ENCODE peak calls at places on chromosomes 5 and 9, in five cellular contexts. U is H9, E is neuronal stem cell, O is H1, G is trophoblast cell. K is an unnamed sample.
A peak's percentile ranks its signal among the peaks of the same experiment; 100 is the strongest.

GRCh38 chr5:172370648-172371248 is 83.6 kb downstream of the SH3PXD2B start:
- DNase-seq in U (no peak), E (no peak), O (peak; percentile 76), G (peak; percentile 75), K (peak; percentile 56)

GRCh38 chr9:69397384-69398214 is 72.6 kb downstream of the ENTREP1 start:
- DNase-seq in U (no peak), E (no peak), O (no peak), G (no peak), K (no peak)

GRCh38 chr5:112109331-112109993 is 309.6 kb downstream of the EPB41L4A start:
- DNase-seq in U (peak; percentile 78), E (no peak), O (peak; percentile 57), G (peak; percentile 41), K (peak; percentile 40)

GRCh38 chr5:105840800-105841199 is 1829.9 kb downstream of the EFNA5 start:
- DNase-seq in U (no peak), E (no peak), O (no peak), G (no peak), K (no peak)

GRCh38 chr9:113302792-113303418 is at the start of gene RNF183:
- DNase-seq in U (peak; percentile 36), E (no peak), O (no peak), G (no peak), K (no peak)

GRCh38 chr9:87664153-87665060 is 61.5 kb upstream of the CTSL start:
- DNase-seq in U (peak; percentile 18), E (no peak), O (no peak), G (no peak), K (no peak)

GRCh38 chr5:156892864-156893263 is 42.8 kb downstream of the PPP1R2B start:
- DNase-seq in U (no peak), E (no peak), O (no peak), G (no peak), K (no peak)

GRCh38 chr9:78130853-78131252 is 99.2 kb upstream of the GNAQ start:
- DNase-seq in U (no peak), E (no peak), O (no peak), G (no peak), K (no peak)

GRCh38 chr9:16610538-16610937 is 259.9 kb downstream of the BNC2 start:
- DNase-seq in U (no peak), E (no peak), O (no peak), G (no peak), K (no peak)

GRCh38 chr9:108033976-108034964 is 544.7 kb upstream of the KLF4 start:
- DNase-seq in U (no peak), E (no peak), O (no peak), G (peak; percentile 54), K (peak; percentile 31)

GRCh38 chr9:112334319-112334828 is 955 bp upstream of the PTBP3 start:
- DNase-seq in U (no peak), E (no peak), O (no peak), G (no peak), K (peak; percentile 49)

GRCh38 chr9:4105183-4105582 is 194.7 kb downstream of the GLIS3 start:
- DNase-seq in U (no peak), E (no peak), O (no peak), G (no peak), K (no peak)

GRCh38 chr5:94362857-94363256 is 255.5 kb downstream of the KIAA0825 start:
- DNase-seq in U (no peak), E (no peak), O (no peak), G (no peak), K (no peak)

GRCh38 chr5:1723476-1723875 is 76.2 kb downstream of the MRPL36 start:
- DNase-seq in U (peak; percentile 15), E (no peak), O (peak; percentile 38), G (no peak), K (no peak)

GRCh38 chr5:157038568-157039187 is 20.2 kb downstream of the HAVCR1 start:
- DNase-seq in U (no peak), E (no peak), O (no peak), G (no peak), K (peak; percentile 48)

GRCh38 chr5:65753189-65753588 is 31.2 kb downstream of the NLN start:
- DNase-seq in U (no peak), E (no peak), O (no peak), G (no peak), K (no peak)

GRCh38 chr5:68762201-68762600 is 331.6 kb upstream of the SLC30A5 start:
- DNase-seq in U (no peak), E (no peak), O (no peak), G (no peak), K (no peak)

DNA sequence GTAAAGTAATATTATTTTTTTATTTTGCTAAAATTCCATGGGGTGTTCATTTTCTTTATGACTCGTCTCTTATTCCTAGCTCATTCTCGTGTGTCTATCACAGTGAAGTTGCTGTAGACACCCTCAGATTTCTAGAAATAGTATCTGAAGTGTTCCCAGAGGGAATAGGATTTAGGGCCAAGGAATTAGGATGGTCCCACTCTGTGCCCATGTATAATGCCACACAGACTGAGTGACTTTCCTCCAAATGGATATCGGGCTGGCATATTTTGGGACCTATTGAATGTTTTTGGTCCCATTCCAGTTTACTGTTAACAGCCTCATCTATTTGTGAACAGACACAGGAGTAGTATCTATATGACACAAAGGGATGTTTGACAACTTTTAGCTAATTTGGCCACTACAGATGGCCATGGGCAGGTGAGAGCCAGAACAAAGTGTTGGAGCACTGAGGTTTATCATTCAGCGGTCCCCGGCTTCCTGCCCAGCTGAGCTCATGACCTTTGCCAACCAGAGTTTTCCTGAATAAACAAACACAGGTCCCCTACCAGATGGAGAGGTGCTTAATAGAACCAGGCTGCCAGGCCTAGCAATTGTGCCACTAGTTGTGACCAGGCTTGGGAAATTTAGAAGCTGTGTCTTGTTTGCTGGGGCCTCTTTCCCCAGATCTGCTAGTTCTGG is 46.9 kb downstream of the MAP1B start:
- DNase-seq in U (no peak), E (no peak), O (no peak), G (no peak), K (peak; percentile 24)
- H3K79me1 ChIP-seq in U (peaks cover 3% of the 10 kb centered on the region), E (peaks cover 2% of the 10 kb centered on the region), O (no peaks in the 10 kb centered on the region), G (no peaks in the 10 kb centered on the region), K (peaks cover 34% of the 10 kb centered on the region)

GRCh38 chr9:70682337-70682736 is 267.9 kb upstream of the KLF9 start:
- DNase-seq in U (no peak), E (no peak), O (no peak), G (no peak), K (no peak)

GRCh38 chr9:70675868-70676370 is 261.5 kb upstream of the KLF9 start:
- DNase-seq in U (no peak), E (no peak), O (no peak), G (no peak), K (no peak)

GRCh38 chr9:70677336-70677735 is 262.9 kb upstream of the KLF9 start:
- DNase-seq in U (no peak), E (no peak), O (no peak), G (no peak), K (no peak)

GRCh38 chr9:70678153-70678552 is 263.7 kb upstream of the KLF9 start:
- DNase-seq in U (no peak), E (no peak), O (no peak), G (no peak), K (no peak)

GRCh38 chr9:70679845-70680244 is 265.4 kb upstream of the KLF9 start:
- DNase-seq in U (no peak), E (no peak), O (no peak), G (no peak), K (no peak)
- H4K8ac ChIP-seq in U (no peak overlapping the region), E (no peak overlapping the region), O (no peak overlapping the region), G (no peak overlapping the region), K (no peak overlapping the region)

GRCh38 chr9:133420392-133420827 is 1.8 kb upstream of the ADAMTS13 start:
- DNase-seq in U (no peak), E (no peak), O (no peak), G (no peak), K (peak; percentile 10)
- H2BK12ac ChIP-seq in U (no peak overlapping the region), E (no peak overlapping the region), O (peak overlapping the region; percentile 50), G (no peak overlapping the region), K (no peak overlapping the region)

GRCh38 chr5:135388860-135389435 is 10.1 kb downstream of the MACROH2A1 start:
- DNase-seq in U (no peak), E (no peak), O (no peak), G (peak; percentile 71), K (no peak)
- H3K79me1 ChIP-seq in U (no peaks in the 10 kb centered on the region), E (peaks cover 23% of the 10 kb centered on the region), O (peaks cover 18% of the 10 kb centered on the region), G (peaks cover 10% of the 10 kb centered on the region), K (peaks cover 18% of the 10 kb centered on the region)

GRCh38 chr5:150781706-150782614 is 3.4 kb downstream of the SMIM3 start:
- DNase-seq in U (peak; percentile 87), E (no peak), O (no peak), G (no peak), K (peak; percentile 99)

GRCh38 chr5:150779397-150780179 is 1.0 kb downstream of the SMIM3 start:
- DNase-seq in U (peak; percentile 93), E (no peak), O (no peak), G (no peak), K (peak; percentile 41)

GRCh38 chr5:150780180-150780692 is 1.7 kb downstream of the SMIM3 start:
- DNase-seq in U (no peak), E (no peak), O (no peak), G (peak; percentile 28), K (peak; percentile 96)

GRCh38 chr5:150782850-150783249 is 4.3 kb downstream of the SMIM3 start:
- DNase-seq in U (no peak), E (no peak), O (no peak), G (no peak), K (no peak)

GRCh38 chr5:150780816-150781221 is 2.3 kb downstream of the SMIM3 start:
- DNase-seq in U (no peak), E (no peak), O (no peak), G (no peak), K (peak; percentile 84)
- H4K8ac ChIP-seq in U (no peak overlapping the region), E (no peak overlapping the region), O (no peak overlapping the region), G (no peak overlapping the region), K (no peak overlapping the region)

GRCh38 chr9:129110740-129111142 is at the start of gene CRAT:
- DNase-seq in U (peak; percentile 97), E (peak; percentile 90), O (peak; percentile 93), G (peak; percentile 93), K (peak; percentile 94)
- H2BK12ac ChIP-seq in U (no peak within 1 kb of the TSS), E (no peak within 1 kb of the TSS), O (peak within 1 kb of the TSS; percentile 94), G (peak within 1 kb of the TSS; percentile 43), K (peak within 1 kb of the TSS; percentile 7)

GRCh38 chr9:37974506-37975173 is 70.7 kb upstream of the SLC25A51 start:
- DNase-seq in U (no peak), E (no peak), O (no peak), G (peak; percentile 78), K (peak; percentile 70)
- H3K79me1 ChIP-seq in U (no peaks in the 10 kb centered on the region), E (no peaks in the 10 kb centered on the region), O (no peaks in the 10 kb centered on the region), G (no peaks in the 10 kb centered on the region), K (peaks cover 16% of the 10 kb centered on the region)

DNA sequence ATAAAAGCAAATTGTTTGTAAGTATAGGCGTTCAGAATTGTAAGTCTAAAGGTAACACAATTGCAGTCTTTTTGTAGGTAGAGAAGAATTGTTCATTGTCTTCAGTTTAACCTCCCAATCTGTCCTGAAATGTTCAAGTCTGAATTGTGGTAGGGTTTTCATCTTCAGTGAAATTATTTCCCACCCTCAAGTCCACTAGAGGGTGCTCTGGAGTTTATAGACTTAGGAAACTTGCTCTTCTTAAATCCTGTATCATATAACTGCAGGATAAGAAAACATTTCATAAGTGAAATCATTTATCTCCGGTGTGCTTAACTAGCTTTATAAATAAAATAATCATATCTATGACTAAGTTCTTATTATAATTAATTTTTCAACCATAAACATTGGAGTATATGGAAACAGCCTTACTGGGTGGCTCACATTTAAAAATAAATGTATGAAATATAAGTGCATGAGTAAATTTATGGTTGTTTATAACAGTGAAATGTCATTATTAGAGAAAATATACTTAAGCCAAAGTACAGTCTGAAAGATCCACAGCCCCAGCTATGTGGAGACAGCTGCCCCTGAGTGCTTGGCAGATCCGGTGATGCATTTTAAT is 182.4 kb upstream of the OTULINL start:
- DNase-seq in U (no peak), E (no peak), O (no peak), G (no peak), K (peak; percentile 71)
- H4K8ac ChIP-seq in U (no peak overlapping the region), E (no peak overlapping the region), O (no peak overlapping the region), G (no peak overlapping the region), K (no peak overlapping the region)

GRCh38 chr9:127132375-127132774 is 9.9 kb upstream of the ANGPTL2 start:
- DNase-seq in U (peak; percentile 24), E (no peak), O (no peak), G (no peak), K (no peak)
- H2BK12ac ChIP-seq in U (no peak overlapping the region), E (no peak overlapping the region), O (no peak overlapping the region), G (no peak overlapping the region), K (peak overlapping the region; percentile 93)